ENCODE peak calls at places on chromosomes 5 and 9, in six cellular contexts. Q is neural crest cell; A is hepatocyte; Z is body of pancreas; M is dorsolateral prefrontal cortex; N is CD8-positive, alpha-beta T cell. U is an unnamed sample.

GRCh38 chr5:103891151-103891550 is 328.6 kb upstream of the NUDT12 start:
- DNase-seq in A (no peak), N (no peak), Z (no peak), Q (no peak), M (no peak), U (no peak)

GRCh38 chr5:142023836-142024235 is 11.0 kb upstream of the GNPDA1 start:
- DNase-seq in A (no peak), N (no peak), M (no peak), Q (no peak), Z (no peak), U (no peak)

GRCh38 chr9:123514766-123515165 is 158.8 kb downstream of the CRB2 start:
- DNase-seq in N (no peak), Q (no peak), Z (no peak), A (no peak), M (no peak), U (no peak)

GRCh38 chr5:154331924-154332323 is 113.9 kb upstream of the SAP30L start:
- DNase-seq in A (no peak), M (no peak), N (no peak), Q (no peak), Z (no peak), U (no peak)

GRCh38 chr9:86965627-86966395 is 18.5 kb upstream of the GAS1 start:
- DNase-seq in Z (no peak), A (no peak), N (no peak), M (no peak), Q (no peak), U (no peak)

GRCh38 chr5:137880313-137880712 is 8.9 kb upstream of the PKD2L2 start:
- DNase-seq in Q (no peak), M (no peak), Z (no peak), A (no peak), N (no peak), U (no peak)

GRCh38 chr5:39211773-39212172 is 7.6 kb downstream of the FYB1 start:
- DNase-seq in M (no peak), Q (no peak), Z (no peak), A (no peak), N (no peak), U (no peak)

GRCh38 chr5:96747718-96748117 is 60.0 kb downstream of the ERAP1 start:
- DNase-seq in A (peak; percentile 25), M (no peak), N (no peak), Z (no peak), Q (no peak), U (no peak)

GRCh38 chr9:79574166-79574565 is 2.4 kb downstream of the TLE4 start:
- DNase-seq in Z (no peak), A (no peak), Q (no peak), M (no peak), N (no peak), U (no peak)

GRCh38 chr5:79743846-79744605 is 54.4 kb downstream of the CMYA5 start:
- DNase-seq in Z (no peak), N (no peak), A (no peak), M (no peak), Q (no peak), U (no peak)

GRCh38 chr5:160262151-160262550 is 32.8 kb downstream of the FABP6 start:
- DNase-seq in N (no peak), M (no peak), Q (no peak), A (peak; percentile 63), Z (no peak), U (peak; percentile 53)

GRCh38 chr5:132495063-132495671 is 4.6 kb upstream of the IRF1 start:
- DNase-seq in M (no peak), N (peak; percentile 3), A (peak; percentile 3), Q (no peak), Z (peak; percentile 16), U (no peak)

GRCh38 chr9:68685770-68686169 is 19.3 kb upstream of the PIP5K1B start:
- DNase-seq in Q (no peak), N (no peak), A (no peak), Z (peak; percentile 60), M (no peak), U (no peak)

GRCh38 chr5:132074772-132075718 is 1.5 kb downstream of the CSF2 start:
- DNase-seq in M (no peak), Q (no peak), Z (no peak), N (no peak), A (no peak), U (no peak)

GRCh38 chr9:70121818-70122436 is 78.3 kb downstream of the MAMDC2 start:
- DNase-seq in Z (no peak), N (no peak), Q (no peak), M (no peak), A (no peak), U (no peak)

GRCh38 chr5:86155763-86156162 is 462.0 kb upstream of the COX7C start:
- DNase-seq in N (no peak), A (no peak), Z (no peak), M (no peak), Q (no peak), U (no peak)

GRCh38 chr5:7705261-7705660 is 145.7 kb downstream of the CFAP90 start:
- DNase-seq in Z (no peak), Q (peak; percentile 8), M (no peak), N (no peak), A (no peak), U (no peak)

GRCh38 chr5:81165493-81166119 is 67.5 kb upstream of the CKMT2 start:
- DNase-seq in M (peak; percentile 63), Q (peak; percentile 54), Z (peak; percentile 28), A (peak; percentile 81), N (peak; percentile 40), U (peak; percentile 79)

GRCh38 chr5:35319231-35320002 is 89.1 kb upstream of the PRLR start:
- DNase-seq in M (no peak), Z (peak; percentile 37), N (no peak), A (peak; percentile 46), Q (no peak), U (no peak)

GRCh38 chr5:44809956-44810276 is 1.2 kb downstream of the MRPS30 start:
- DNase-seq in Z (no peak), Q (no peak), M (no peak), A (no peak), N (no peak), U (no peak)

GRCh38 chr5:44807269-44807668 is 1.5 kb upstream of the MRPS30 start:
- DNase-seq in N (no peak), Q (no peak), A (no peak), M (no peak), Z (no peak), U (no peak)

GRCh38 chr5:44809215-44809955 is 638 bp downstream of the MRPS30 start:
- DNase-seq in N (peak; percentile 22), M (peak; percentile 47), A (peak; percentile 67), Z (peak; percentile 38), Q (peak; percentile 6), U (peak; percentile 47)

DNA sequence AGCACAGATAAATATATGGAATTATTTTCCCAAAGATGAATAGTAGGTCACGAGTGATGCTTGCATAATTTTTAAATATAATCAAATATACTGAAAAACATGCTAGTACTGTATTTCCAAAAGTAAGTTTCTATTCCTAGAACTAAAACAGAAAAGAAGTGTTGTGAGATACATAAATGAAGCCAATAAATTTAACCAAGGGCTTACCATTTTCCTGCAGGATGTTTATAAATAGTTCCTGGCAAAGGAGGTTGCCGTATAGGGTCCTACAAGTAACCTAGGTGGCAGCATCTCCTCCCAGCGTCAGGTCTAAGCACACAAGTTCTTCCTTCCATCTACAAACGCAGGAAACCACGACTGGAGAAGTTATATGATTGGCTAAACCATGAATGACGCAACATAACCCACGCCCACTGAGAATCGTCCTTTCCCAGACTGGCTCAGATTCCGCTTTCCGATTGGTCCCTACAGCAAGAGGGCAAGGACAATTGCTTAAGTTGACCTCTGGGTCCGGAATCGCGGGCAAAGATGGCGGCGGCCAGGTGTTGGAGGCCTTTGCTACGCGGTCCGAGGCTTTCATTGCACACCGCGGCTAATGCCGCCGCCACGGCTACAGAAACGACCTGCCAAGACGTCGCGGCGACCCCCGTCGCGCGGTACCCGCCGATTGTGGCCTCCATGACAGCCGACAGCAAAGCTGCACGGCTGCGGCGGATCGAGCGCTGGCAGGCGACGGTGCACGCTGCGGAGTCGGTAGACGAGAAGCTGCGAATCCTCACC is at the start of gene MRPS30:
- DNase-seq in Q (peak; percentile 78), Z (peak; percentile 93), A (peak; percentile 96), N (peak; percentile 81), M (peak; percentile 93), U (peak; percentile 85)
- TF ChIP-seq CTCF in Q (peak; percentile 57), Z (no peak), A (peak; percentile 47), N (peak; percentile 48), M (peak; percentile 59), U (no peak)

GRCh38 chr9:101792475-101792874 is 54.0 kb upstream of the GRIN3A start:
- DNase-seq in N (no peak), Q (no peak), M (no peak), Z (no peak), A (no peak), U (no peak)

GRCh38 chr9:101791533-101791932 is 53.1 kb upstream of the GRIN3A start:
- DNase-seq in N (no peak), Z (no peak), Q (no peak), A (no peak), M (no peak), U (no peak)

GRCh38 chr9:101795147-101795546 is 56.7 kb upstream of the GRIN3A start:
- DNase-seq in N (no peak), Z (no peak), A (no peak), M (no peak), Q (no peak), U (no peak)

GRCh38 chr9:101796044-101796443 is 57.6 kb upstream of the GRIN3A start:
- DNase-seq in Z (no peak), N (no peak), M (no peak), A (no peak), Q (no peak), U (no peak)

DNA sequence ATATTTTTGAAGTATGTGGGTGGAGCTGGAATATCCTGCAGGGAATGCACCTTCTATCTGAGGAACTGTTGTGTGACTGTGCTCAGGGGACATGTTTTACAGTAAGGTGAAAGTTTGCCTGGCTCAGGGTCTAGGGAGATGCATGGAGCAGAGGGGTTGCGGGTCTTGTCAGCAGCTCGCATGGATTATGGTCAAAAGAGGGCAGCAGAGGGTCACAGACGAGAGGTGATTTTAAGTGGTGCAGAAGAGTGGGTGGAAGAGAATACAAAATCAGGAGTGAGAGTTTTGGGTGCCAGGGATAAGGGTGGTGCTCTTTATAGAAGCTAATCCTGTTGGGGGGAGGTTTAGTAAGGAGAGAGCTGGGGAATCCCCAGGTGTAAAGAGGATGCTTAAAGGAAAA is 53.5 kb upstream of the GRIN3A start:
- DNase-seq in Z (peak; percentile 29), Q (peak; percentile 64), A (peak; percentile 68), M (no peak), N (no peak), U (peak; percentile 78)
- TF ChIP-seq CTCF in Z (no peak), Q (peak; percentile 73), A (peak; percentile 67), M (peak; percentile 33), N (no peak), U (peak; percentile 73)

GRCh38 chr5:91245871-91246270 is 137.2 kb downstream of the ARRDC3 start:
- DNase-seq in A (no peak), M (no peak), N (no peak), Q (no peak), Z (no peak), U (no peak)
- TF ChIP-seq CTCF in A (no peak), M (peak; percentile 40), N (no peak), Q (no peak), Z (no peak), U (no peak)

DNA sequence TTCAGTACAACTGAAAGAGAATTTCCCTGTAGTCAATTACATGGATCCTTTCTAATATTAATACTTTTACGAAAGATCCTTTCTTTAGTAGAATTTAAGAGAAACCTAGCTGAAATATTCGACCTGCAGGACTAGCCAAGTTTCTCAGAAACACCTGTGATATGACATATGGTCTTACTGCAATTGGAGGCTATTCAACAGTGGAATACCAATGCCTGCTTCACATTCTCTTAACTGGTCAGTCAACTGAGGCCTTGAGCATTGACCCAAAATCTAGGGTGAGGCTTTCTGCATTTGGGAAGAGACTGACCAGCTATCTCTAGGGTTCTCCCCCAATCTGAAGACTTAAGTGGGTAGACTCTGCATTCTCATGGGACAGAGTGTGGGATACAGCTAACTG is 12.3 kb downstream of the UBE2QL1 start:
- DNase-seq in M (no peak), A (no peak), Q (no peak), N (no peak), Z (no peak), U (no peak)
- TF ChIP-seq CTCF in M (no peak), A (no peak), Q (no peak), N (no peak), Z (no peak), U (no peak)

U was measured in glutamatergic neuron.